ENCODE peak calls at places on chromosome 13, in eight cellular contexts. B is Peyer's patch, G is body of pancreas, R is adrenal gland, S is IMR-90, A is ovary, W is heart left ventricle, U is sigmoid colon. D is an unnamed sample.

GRCh38 chr13:102386461-102386860 is 15.4 kb downstream of the FGF14 start:
- DNase-seq in G (no peak), A (no peak), U (no peak), W (no peak), S (no peak), R (no peak), B (no peak), D (no peak)

GRCh38 chr13:38753878-38754277 is 67.0 kb downstream of the FREM2 start:
- DNase-seq in A (no peak), S (no peak), G (no peak), U (no peak), B (no peak), W (no peak), R (no peak), D (no peak)

GRCh38 chr13:29509999-29510586 is 85.4 kb downstream of the SLC7A1 start:
- DNase-seq in B (no peak), R (no peak), W (no peak), S (peak; percentile 57), U (no peak), A (no peak), G (no peak), D (no peak)

GRCh38 chr13:62320129-62320724 is 904.6 kb upstream of the PCDH20 start:
- DNase-seq in W (no peak), S (peak; percentile 75), B (no peak), R (no peak), A (no peak), G (no peak), U (no peak), D (no peak)

GRCh38 chr13:98220188-98220765 is 43.2 kb upstream of the RNF113B start:
- DNase-seq in A (no peak), U (no peak), B (no peak), S (no peak), G (no peak), W (no peak), R (no peak), D (no peak)

GRCh38 chr13:77168232-77168631 is 141.3 kb upstream of the FBXL3 start:
- DNase-seq in B (no peak), S (no peak), G (no peak), A (no peak), R (no peak), U (no peak), W (no peak), D (no peak)

GRCh38 chr13:33111414-33112110 is 95.3 kb downstream of the KL start:
- DNase-seq in A (no peak), B (no peak), W (no peak), G (no peak), R (peak; percentile 30), U (peak; percentile 74), S (peak; percentile 61), D (peak; percentile 55)

GRCh38 chr13:52651880-52652169 is 811 bp upstream of the SUGT1 start:
- DNase-seq in R (no peak), S (no peak), A (no peak), W (no peak), B (no peak), G (no peak), U (no peak), D (no peak)

GRCh38 chr13:44810067-44810840 is 179.0 kb downstream of the NUFIP1 start:
- DNase-seq in A (peak; percentile 47), B (peak; percentile 54), G (peak; percentile 62), R (peak; percentile 36), S (no peak), U (no peak), W (peak; percentile 13), D (peak; percentile 26)

GRCh38 chr13:97004096-97004876 is 10.0 kb upstream of the OXGR1 start:
- DNase-seq in W (no peak), R (no peak), S (peak; percentile 68), G (no peak), A (no peak), B (no peak), U (no peak), D (no peak)

DNA sequence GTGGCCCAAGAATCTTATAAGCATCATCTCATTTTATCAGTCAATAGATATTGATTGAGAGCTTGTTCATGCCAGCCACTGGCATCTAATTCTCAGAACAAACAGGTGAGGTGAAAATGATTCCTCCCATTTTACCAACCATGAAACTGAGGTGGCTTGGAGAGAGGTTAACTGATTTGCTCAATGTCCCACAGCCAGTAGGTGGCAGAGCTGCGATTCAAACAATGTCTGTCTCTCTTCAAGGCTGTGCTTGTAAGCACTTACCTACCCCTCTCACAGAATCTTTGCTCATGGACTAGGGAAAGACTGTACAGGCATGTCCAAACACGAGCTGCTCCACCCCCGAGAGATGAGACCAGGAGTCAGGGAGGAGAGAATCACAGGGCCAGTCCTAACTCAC is 21.5 kb upstream of the GSX1 start:
- DNase-seq in W (no peak), R (no peak), A (no peak), B (peak; percentile 69), G (peak; percentile 26), S (peak; percentile 13), U (no peak), D (no peak)
- H3K27me3 ChIP-seq in W (no peaks in the 10 kb centered on the region), R (peaks cover 9% of the 10 kb centered on the region), A (no peaks in the 10 kb centered on the region), B (no peaks in the 10 kb centered on the region), G (no peaks in the 10 kb centered on the region), S (peaks cover 6% of the 10 kb centered on the region), U (no peaks in the 10 kb centered on the region), D (no peaks in the 10 kb centered on the region)

GRCh38 chr13:74162782-74163181 is 28.6 kb upstream of the KLF12 start:
- DNase-seq in R (no peak), W (no peak), U (no peak), S (no peak), A (no peak), B (no peak), G (no peak), D (no peak)

GRCh38 chr13:74173822-74174221 is 39.6 kb upstream of the KLF12 start:
- DNase-seq in G (no peak), S (no peak), R (no peak), W (no peak), A (no peak), U (no peak), B (no peak), D (no peak)

GRCh38 chr13:74171621-74172020 is 37.4 kb upstream of the KLF12 start:
- DNase-seq in S (no peak), R (no peak), B (no peak), G (no peak), W (no peak), A (no peak), U (no peak), D (no peak)

GRCh38 chr13:74166286-74166685 is 32.1 kb upstream of the KLF12 start:
- DNase-seq in G (no peak), A (no peak), B (no peak), R (no peak), W (no peak), S (peak; percentile 44), U (no peak), D (no peak)

DNA sequence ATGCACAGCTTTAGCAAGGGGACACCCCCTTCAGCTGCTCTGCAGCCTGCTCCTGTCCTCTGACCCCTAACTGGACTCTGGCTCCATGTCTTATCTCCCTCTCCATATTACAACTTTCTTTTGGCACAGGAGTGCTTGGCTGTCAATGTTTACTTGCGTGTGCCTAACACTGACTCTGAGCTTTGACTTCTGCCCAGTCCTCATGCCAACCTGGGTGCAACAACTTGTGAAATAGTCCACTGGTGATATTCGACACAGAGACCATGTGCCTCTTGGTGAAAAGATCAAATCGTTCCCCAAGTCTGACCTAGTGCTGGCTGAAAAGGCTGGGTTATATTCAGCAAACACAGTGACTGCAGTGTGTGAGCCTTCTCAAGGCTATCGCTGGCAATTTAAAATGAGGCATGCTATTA is 34.1 kb upstream of the KLF12 start:
- DNase-seq in S (no peak), U (no peak), W (no peak), A (no peak), B (peak; percentile 58), R (no peak), G (no peak), D (no peak)
- TF ChIP-seq POLR2A in S (no peak), U (no peak), W (no peak), A (no peak), B (no peak), R (no peak), G (no peak), D (no peak)

GRCh38 chr13:99671746-99672145 is 170.5 kb downstream of the TM9SF2 start:
- DNase-seq in B (no peak), U (no peak), A (no peak), G (no peak), S (no peak), W (no peak), R (no peak), D (no peak)

GRCh38 chr13:99681695-99682094 is 180.4 kb downstream of the TM9SF2 start:
- DNase-seq in S (no peak), R (no peak), U (no peak), B (no peak), A (no peak), W (no peak), G (no peak), D (no peak)

GRCh38 chr13:99677388-99677951 is 176.2 kb downstream of the TM9SF2 start:
- DNase-seq in A (no peak), B (no peak), W (no peak), U (no peak), R (no peak), S (no peak), G (no peak), D (no peak)
- H3K27ac ChIP-seq in A (no peak overlapping the region), B (no peak overlapping the region), W (no peak overlapping the region), U (no peak overlapping the region), R (no peak overlapping the region), S (no peak overlapping the region), G (no peak overlapping the region), D (no peak overlapping the region)

GRCh38 chr13:73704587-73704986 is 429.6 kb downstream of the KLF12 start:
- DNase-seq in B (no peak), G (no peak), A (no peak), R (no peak), S (no peak), U (no peak), W (no peak), D (no peak)
- H3K27me3 ChIP-seq in B (no peaks in the 10 kb centered on the region), G (no peaks in the 10 kb centered on the region), A (no peaks in the 10 kb centered on the region), R (no peaks in the 10 kb centered on the region), S (no peaks in the 10 kb centered on the region), U (no peaks in the 10 kb centered on the region), W (no peaks in the 10 kb centered on the region), D (no peaks in the 10 kb centered on the region)

GRCh38 chr13:100633461-100633860 is 41.1 kb downstream of the TMTC4 start:
- DNase-seq in G (no peak), W (no peak), S (peak; percentile 96), B (no peak), A (no peak), U (no peak), R (no peak), D (no peak)
- TF ChIP-seq POLR2A in G (no peak), W (no peak), S (no peak), B (no peak), A (no peak), U (no peak), R (no peak), D (no peak)

D was measured in uterus.